ENCODE peak calls at places on chromosomes 12 and 14, in four cellular contexts. W is GM23338, Q is A673, G is tibial nerve. M is an unnamed sample.

GRCh38 chr12:1167784-1168183 is 176.8 kb downstream of the ERC1 start:
- DNase-seq in W (no peak), G (no peak), Q (no peak), M (no peak)

GRCh38 chr12:53617700-53618099 is 8.5 kb downstream of the ATF7 start:
- DNase-seq in G (no peak), W (no peak), Q (no peak), M (no peak)

GRCh38 chr12:108175310-108175709 is 46.2 kb downstream of the WSCD2 start:
- DNase-seq in W (peak; percentile 58), G (no peak), Q (peak; percentile 49), M (no peak)

GRCh38 chr14:74841230-74842207 is 34.4 kb downstream of the PROX2 start:
- DNase-seq in G (no peak), W (no peak), Q (no peak), M (peak; percentile 83)

GRCh38 chr14:50846171-50846880 is 15.4 kb upstream of the NIN start:
- DNase-seq in Q (no peak), W (no peak), G (no peak), M (no peak)

GRCh38 chr14:75252254-75252837 is 26.3 kb upstream of the FOS start:
- DNase-seq in G (no peak), W (no peak), Q (no peak), M (no peak)

GRCh38 chr14:96062010-96062409 is 22.8 kb downstream of the C14orf132 start:
- DNase-seq in G (no peak), W (no peak), Q (no peak), M (no peak)

GRCh38 chr12:15629108-15629507 is 160.1 kb downstream of the EPS8 start:
- DNase-seq in W (peak; percentile 38), G (peak; percentile 69), Q (peak; percentile 36), M (no peak)

GRCh38 chr12:126144603-126145002 is 1079.4 kb downstream of the AACS start:
- DNase-seq in W (no peak), Q (no peak), G (no peak), M (no peak)

GRCh38 chr14:68250950-68251765 is 431.6 kb downstream of the RAD51B start:
- DNase-seq in Q (no peak), G (no peak), W (peak; percentile 50), M (no peak)

GRCh38 chr14:62662811-62663477 is 382.3 kb downstream of the KCNH5 start:
- DNase-seq in W (peak; percentile 77), Q (peak; percentile 31), G (no peak), M (no peak)

GRCh38 chr14:62673014-62673727 is 372.1 kb downstream of the KCNH5 start:
- DNase-seq in G (no peak), Q (peak; percentile 29), W (no peak), M (no peak)

GRCh38 chr14:62670526-62670925 is 374.7 kb downstream of the KCNH5 start:
- DNase-seq in G (no peak), W (no peak), Q (no peak), M (no peak)

GRCh38 chr14:62661818-62662217 is 383.4 kb downstream of the KCNH5 start:
- DNase-seq in G (no peak), W (no peak), Q (peak; percentile 80), M (no peak)

DNA sequence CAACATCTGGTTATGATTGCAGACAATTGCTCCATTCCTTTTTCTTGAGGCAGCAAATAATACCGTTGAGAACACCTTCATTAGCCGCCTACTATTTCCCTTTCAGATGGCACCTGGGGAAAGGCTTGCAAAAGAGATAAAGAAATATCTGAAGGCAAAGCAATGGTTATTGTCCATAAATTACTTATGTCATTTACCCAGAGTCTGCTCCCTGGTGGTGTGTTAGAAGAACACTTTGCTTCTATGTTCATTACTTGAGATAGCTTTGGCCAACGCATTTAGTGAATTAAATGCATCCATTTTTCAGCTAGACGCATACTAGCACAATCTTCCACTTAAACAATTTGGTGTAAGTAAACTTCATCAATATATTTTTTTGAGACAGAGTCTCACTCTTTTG is 377.7 kb downstream of the KCNH5 start:
- DNase-seq in W (no peak), Q (peak; percentile 46), G (no peak), M (no peak)
- H3K4me3 ChIP-seq in W (no peak overlapping the region), Q (no peak overlapping the region), G (no peak overlapping the region), M (no peak overlapping the region)

GRCh38 chr12:39372204-39372925 is 70.6 kb downstream of the KIF21A start:
- DNase-seq in Q (no peak), W (no peak), G (no peak), M (no peak)

GRCh38 chr12:39378346-39378745 is 64.6 kb downstream of the KIF21A start:
- DNase-seq in Q (no peak), W (no peak), G (no peak), M (no peak)

GRCh38 chr12:39380090-39380489 is 62.8 kb downstream of the KIF21A start:
- DNase-seq in W (no peak), G (no peak), Q (no peak), M (no peak)

GRCh38 chr12:39372929-39373328 is 70.0 kb downstream of the KIF21A start:
- DNase-seq in Q (no peak), W (no peak), G (no peak), M (peak; percentile 60)

DNA sequence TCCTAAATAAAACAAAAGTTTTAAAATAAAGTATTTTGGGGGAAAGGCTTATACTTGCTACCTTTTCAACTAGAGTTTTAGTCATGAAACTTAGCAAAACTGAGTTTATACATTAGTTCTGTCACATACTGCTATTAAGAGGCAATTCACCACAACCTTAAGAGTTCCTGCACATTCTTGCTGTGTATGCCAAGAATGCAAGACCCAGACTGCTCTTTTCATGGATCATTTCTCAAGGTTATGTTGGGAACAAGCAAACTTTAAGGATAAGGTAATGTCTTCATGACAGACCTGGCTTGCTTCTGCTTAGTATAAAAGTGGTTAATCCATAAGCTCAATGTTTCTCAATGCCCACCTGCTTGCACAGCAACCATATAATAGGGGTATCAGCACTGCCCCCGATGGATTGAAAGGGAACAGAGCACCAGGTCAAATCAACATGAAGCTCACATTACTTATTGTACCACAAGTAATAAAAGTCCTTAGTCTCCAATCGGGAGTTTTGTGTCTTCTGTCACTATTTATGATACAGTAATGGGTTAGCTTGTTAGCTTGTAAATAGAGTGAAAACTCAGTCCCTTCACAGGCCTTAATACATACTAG is 67.6 kb downstream of the KIF21A start:
- DNase-seq in W (peak; percentile 57), G (no peak), Q (peak; percentile 12), M (no peak)
- TF ChIP-seq CTCF in W (peak; percentile 63), G (no peak), Q (peak; percentile 39), M (peak; percentile 12)

GRCh38 chr12:58140395-58140794 is 199.0 kb downstream of the ATP23 start:
- DNase-seq in G (no peak), Q (no peak), W (no peak), M (no peak)
- H3K4me3 ChIP-seq in G (no peak overlapping the region), Q (no peak overlapping the region), W (no peak overlapping the region), M (no peak overlapping the region)

DNA sequence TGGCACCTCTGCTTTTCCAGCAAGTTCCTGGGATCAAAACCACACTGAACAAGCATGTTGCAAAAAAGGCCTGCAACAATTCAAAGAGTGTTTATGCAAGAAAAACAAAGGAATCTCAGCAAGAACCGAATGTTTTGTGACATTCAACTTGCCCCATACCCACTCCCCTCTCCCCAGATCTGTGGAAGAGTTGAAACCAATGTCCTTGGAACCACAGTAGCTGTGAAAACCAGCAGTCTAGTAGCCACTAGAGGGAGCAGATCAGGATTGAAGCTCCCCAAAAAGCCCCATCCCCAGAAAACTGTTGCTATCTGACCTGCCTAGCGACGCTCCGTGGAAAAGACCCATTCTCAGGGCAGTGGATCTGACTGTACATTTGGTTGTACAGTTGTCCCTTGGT is 27.1 kb downstream of the PRKAB1 start:
- DNase-seq in G (no peak), Q (peak; percentile 14), W (peak; percentile 83), M (no peak)
- TF ChIP-seq CTCF in G (no peak), Q (peak; percentile 61), W (peak; percentile 70), M (peak; percentile 49)

DNA sequence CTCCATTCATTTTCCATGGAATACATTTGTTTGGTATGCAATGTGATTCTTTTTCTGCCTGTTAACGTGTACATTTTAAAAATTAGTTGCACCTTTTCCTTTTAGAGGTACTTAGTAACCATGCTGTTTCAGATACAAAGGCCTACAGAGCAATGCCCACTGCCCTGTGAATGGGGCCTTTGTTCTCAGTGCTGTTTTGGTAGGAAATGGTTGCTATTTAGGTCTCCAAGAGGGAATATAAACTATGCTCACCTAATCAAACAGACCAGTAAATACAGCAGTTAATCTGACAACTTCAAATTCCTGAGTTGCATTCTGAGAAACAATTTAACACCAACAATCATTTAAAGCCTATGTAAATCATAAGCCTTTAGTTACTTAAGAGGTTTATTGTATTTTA is 188.7 kb downstream of the BCAT1 start:
- DNase-seq in Q (no peak), W (peak; percentile 11), G (no peak), M (no peak)
- H3K4me3 ChIP-seq in Q (no peak overlapping the region), W (no peak overlapping the region), G (no peak overlapping the region), M (no peak overlapping the region)

DNA sequence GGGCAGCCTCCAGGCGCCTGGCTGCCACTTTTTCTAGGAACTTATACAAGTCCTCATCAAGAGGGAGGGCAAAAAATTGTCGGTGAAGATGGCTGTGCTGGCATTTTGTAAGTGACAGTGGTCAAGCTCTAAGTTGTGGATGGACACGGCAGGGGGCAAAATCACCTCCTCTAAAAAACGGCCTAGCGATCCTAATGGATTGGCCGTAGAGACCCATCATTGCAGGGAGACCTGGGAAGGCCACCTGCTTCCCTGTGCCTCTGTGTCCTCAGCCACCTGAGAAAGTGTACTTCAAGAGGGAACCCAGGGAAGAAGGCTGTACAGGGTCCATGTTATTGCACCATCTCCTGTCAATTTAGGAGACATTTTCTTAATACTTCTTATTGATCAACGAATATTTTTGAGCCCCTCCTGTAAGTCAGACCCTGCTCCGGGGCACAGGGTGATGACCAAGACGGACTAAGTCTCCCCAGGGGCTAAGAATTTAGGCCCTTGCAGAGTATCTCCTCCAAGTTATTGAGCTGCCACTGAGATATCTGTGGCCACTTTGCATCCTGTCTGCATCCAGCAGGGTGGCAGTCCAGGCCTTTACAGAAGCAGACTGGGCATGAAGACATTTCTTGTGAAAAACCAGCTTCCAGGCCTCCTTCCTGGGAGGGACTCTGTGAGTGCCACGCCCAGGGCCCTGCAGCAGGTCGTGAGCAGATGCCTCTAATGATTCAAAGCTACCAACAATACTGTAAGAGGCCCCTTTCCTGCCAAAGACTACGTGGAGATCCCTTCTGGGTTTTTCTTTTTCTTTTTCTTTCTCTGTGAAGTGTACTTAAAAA is 40.5 kb downstream of the PSMA6 start:
- DNase-seq in G (no peak), Q (no peak), W (peak; percentile 19), M (no peak)
- TF ChIP-seq CTCF in G (peak; percentile 15), Q (no peak), W (no peak), M (no peak)

DNA sequence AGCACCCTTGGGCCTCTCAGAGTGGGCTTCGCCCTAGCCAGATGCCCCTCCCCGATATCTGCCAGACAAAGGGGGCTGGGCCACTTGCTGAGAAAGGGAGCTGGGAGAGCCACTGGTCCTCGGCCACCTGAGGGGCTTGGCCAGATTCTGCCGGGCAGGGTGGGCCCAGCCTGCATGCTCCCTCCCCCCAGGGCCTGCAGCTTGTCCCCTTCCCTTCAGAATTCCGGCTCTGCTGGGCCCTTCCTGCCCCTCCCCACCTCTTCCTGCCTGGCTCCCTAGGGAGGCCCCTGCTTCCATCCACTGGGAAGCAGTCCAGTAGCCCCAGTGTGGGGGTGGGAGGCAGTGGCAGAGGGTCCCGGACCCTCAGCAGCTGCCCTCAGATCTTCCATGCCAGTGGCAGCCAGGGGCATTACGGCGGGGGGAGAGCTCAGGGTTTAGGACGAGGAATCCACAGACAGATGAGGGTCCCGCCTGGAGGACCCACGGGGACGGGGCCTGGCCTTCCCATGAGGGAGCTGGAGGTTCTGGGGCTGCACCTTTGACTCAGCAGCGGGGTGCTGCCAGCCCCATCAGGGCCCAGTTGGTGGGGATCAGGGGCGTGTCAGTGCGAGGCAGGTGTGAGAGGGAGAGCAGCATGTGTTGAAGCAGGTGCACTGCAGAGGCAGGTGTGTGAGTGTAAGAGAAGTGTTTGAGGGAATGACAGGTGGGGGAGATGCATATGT is 2.5 kb downstream of the CRIP2 start:
- DNase-seq in Q (no peak), G (no peak), W (no peak), M (no peak)
- H3K4me3 ChIP-seq in Q (peak overlapping the region; percentile 99), G (no peak overlapping the region), W (no peak overlapping the region), M (no peak overlapping the region)

M was measured in GM12864.